ENCODE peak calls at places on chromosomes 16 and 17, in four cellular contexts. One of them, this sample, is unnamed.

GRCh38 chr16:67142342-67142741 is 8.5 kb downstream of the B3GNT9 start:
- DNase-seq in WTC11: no peak
- DNase-seq in K562: no peak
- DNase-seq in GM12878: no peak
- DNase-seq in this sample: no peak

GRCh38 chr17:41939044-41939695 is 8.8 kb downstream of the ODAD4 start:
- DNase-seq in WTC11: no peak
- DNase-seq in K562: no peak
- DNase-seq in GM12878: no peak
- DNase-seq in this sample: no peak

GRCh38 chr17:33560165-33560564 is 267.1 kb upstream of the ASIC2 start:
- DNase-seq in WTC11: no peak
- DNase-seq in K562: no peak
- DNase-seq in GM12878: no peak
- DNase-seq in this sample: no peak

GRCh38 chr16:73054732-73055481 is 7.0 kb upstream of the ZFHX3 start:
- DNase-seq in WTC11: no peak
- DNase-seq in K562: no peak
- DNase-seq in GM12878: no peak
- DNase-seq in this sample: peak

GRCh38 chr17:53719229-53719628 is 103.5 kb upstream of the KIF2B start:
- DNase-seq in WTC11: no peak
- DNase-seq in K562: no peak
- DNase-seq in GM12878: no peak
- DNase-seq in this sample: no peak

GRCh38 chr16:70576431-70577255 is 53.0 kb downstream of the SF3B3 start:
- DNase-seq in WTC11: no peak
- DNase-seq in K562: no peak
- DNase-seq in GM12878: peak
- DNase-seq in this sample: peak

GRCh38 chr16:73204359-73205152 is 156.6 kb upstream of the ZFHX3 start:
- DNase-seq in WTC11: no peak
- DNase-seq in K562: no peak
- DNase-seq in GM12878: no peak
- DNase-seq in this sample: no peak

GRCh38 chr16:70568601-70569217 is 45.1 kb downstream of the SF3B3 start:
- DNase-seq in WTC11: no peak
- DNase-seq in K562: no peak
- DNase-seq in GM12878: no peak
- DNase-seq in this sample: no peak

GRCh38 chr17:68205251-68205807 is 42.5 kb upstream of the AMZ2 start:
- DNase-seq in WTC11: peak
- DNase-seq in K562: peak
- DNase-seq in GM12878: no peak
- DNase-seq in this sample: peak

GRCh38 chr16:66508261-66508913 is 41.5 kb downstream of the TK2 start:
- DNase-seq in WTC11: no peak
- DNase-seq in K562: no peak
- DNase-seq in GM12878: no peak
- DNase-seq in this sample: no peak

GRCh38 chr17:40101367-40102210 is 1.2 kb upstream of the NR1D1 start:
- DNase-seq in WTC11: no peak
- DNase-seq in K562: no peak
- DNase-seq in GM12878: no peak
- DNase-seq in this sample: no peak

DNA sequence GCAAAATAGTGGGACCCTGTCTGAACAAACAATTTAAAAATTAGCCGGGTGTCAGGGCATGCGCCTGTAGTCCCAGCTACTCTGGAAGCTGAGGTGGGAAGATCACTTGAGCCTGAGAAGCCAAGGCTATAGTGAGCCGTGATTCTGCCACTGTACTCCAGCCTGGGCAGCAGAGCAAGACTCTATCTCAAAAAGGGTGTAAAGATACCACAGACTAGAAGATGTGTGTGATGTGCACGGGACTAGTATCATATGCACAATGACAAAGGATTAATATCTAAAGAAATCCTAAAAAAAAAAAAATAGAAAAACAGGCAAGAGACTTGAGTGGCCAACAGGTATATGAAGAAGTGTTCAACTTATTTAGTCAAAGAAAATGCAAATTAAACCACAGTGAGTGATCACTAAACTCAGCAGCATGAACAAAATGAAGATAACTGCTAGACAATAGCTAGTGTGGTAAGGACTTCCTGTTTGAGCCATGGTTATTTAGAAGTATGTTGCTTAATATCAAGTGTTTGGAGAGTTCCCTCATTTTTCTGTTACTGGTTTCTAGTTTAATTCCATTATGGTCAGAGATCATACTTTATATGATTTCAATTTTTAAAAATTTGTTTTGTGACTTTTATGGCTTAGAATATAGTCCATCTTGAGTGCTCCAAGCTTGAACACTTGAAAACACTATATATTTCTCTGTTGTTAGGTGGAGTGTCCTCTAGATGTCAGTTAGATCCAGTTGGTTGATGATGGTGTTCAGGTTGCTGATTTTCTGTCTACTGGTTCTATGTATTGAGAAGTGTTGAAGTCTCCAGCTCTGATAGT is 14.7 kb upstream of the SLX4 start:
- DNase-seq in WTC11: no peak
- DNase-seq in K562: no peak
- DNase-seq in GM12878: no peak
- DNase-seq in this sample: no peak
- TF ChIP-seq NR2C2 in WTC11: no peak
- TF ChIP-seq NR2C2 in K562: no peak
- TF ChIP-seq NR2C2 in GM12878: no peak
- TF ChIP-seq NR2C2 in this sample: no peak

GRCh38 chr17:48541574-48542113 is 3.3 kb downstream of the HOXB2 start:
- DNase-seq in WTC11: no peak
- DNase-seq in K562: peak
- DNase-seq in GM12878: no peak
- DNase-seq in this sample: no peak
- TF ChIP-seq NR2C2 in WTC11: no peak
- TF ChIP-seq NR2C2 in K562: no peak
- TF ChIP-seq NR2C2 in GM12878: no peak
- TF ChIP-seq NR2C2 in this sample: no peak

GRCh38 chr16:81611721-81612120 is 167.1 kb downstream of the CMIP start:
- DNase-seq in WTC11: no peak
- DNase-seq in K562: no peak
- DNase-seq in GM12878: no peak
- DNase-seq in this sample: no peak

GRCh38 chr16:81608515-81609209 is 164.1 kb downstream of the CMIP start:
- DNase-seq in WTC11: no peak
- DNase-seq in K562: peak
- DNase-seq in GM12878: no peak
- DNase-seq in this sample: no peak

GRCh38 chr16:81610936-81611335 is 166.3 kb downstream of the CMIP start:
- DNase-seq in WTC11: no peak
- DNase-seq in K562: no peak
- DNase-seq in GM12878: no peak
- DNase-seq in this sample: no peak

GRCh38 chr16:81609323-81609892 is 164.8 kb downstream of the CMIP start:
- DNase-seq in WTC11: no peak
- DNase-seq in K562: no peak
- DNase-seq in GM12878: no peak
- DNase-seq in this sample: no peak

DNA sequence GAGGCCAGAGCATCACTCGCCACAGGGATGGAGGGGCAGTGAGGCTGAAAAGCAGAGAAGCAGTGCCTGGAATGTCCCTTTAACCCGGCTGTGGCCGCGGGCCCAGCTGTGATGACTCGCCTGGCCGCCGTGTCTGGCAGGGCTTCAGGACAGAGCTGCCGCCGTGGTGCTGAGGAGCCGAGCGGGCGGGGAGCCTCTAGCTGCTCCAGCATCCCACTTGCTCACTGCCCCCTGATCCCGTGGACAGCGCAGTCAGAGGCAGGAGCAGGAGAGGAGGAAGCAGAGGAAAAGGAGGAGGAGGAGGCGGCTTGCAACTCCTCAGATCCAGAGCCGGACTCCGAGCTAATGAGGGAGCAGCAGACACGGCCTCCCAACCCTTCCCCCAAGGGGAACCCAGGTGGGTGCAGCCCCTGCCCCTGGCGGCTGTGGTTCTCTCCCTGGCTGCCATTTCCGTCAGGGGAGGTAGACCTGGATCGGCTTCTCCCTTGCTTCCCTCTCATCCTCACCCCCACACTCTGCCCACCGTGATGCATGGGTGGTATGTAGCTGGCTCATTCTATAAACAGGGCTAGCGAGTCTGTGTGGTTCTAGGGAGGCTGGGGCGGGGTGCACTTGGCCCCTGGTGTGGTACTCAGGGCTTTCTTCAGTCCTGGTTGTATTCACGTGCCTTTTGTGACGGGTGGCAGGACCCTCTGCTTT is 165.7 kb downstream of the CMIP start:
- DNase-seq in WTC11: no peak
- DNase-seq in K562: no peak
- DNase-seq in GM12878: no peak
- DNase-seq in this sample: no peak
- TF ChIP-seq NR2C2 in WTC11: no peak
- TF ChIP-seq NR2C2 in K562: no peak
- TF ChIP-seq NR2C2 in GM12878: no peak
- TF ChIP-seq NR2C2 in this sample: no peak

GRCh38 chr17:80117491-80118401 is 16.4 kb downstream of the GAA start:
- DNase-seq in WTC11: no peak
- DNase-seq in K562: no peak
- DNase-seq in GM12878: no peak
- DNase-seq in this sample: no peak
- TF ChIP-seq NR2C2 in WTC11: no peak
- TF ChIP-seq NR2C2 in K562: no peak
- TF ChIP-seq NR2C2 in GM12878: no peak
- TF ChIP-seq NR2C2 in this sample: no peak

GRCh38 chr17:81025756-81026155 is 9.2 kb upstream of the BAIAP2 start:
- DNase-seq in WTC11: no peak
- DNase-seq in K562: no peak
- DNase-seq in GM12878: no peak
- DNase-seq in this sample: no peak
- TF ChIP-seq NR2C2 in WTC11: no peak
- TF ChIP-seq NR2C2 in K562: no peak
- TF ChIP-seq NR2C2 in GM12878: no peak
- TF ChIP-seq NR2C2 in this sample: no peak